ENCODE peak calls at places on chromosomes 16 and 17, in eight cellular contexts. One of them, this sample, is unnamed.

GRCh38 chr17:55705847-55706246 is 16.8 kb downstream of the TMEM100 start:
- DNase-seq in skeletal muscle cell: no peak
- DNase-seq in PC-3: peak; percentile 82
- DNase-seq in left cardiac atrium: no peak
- DNase-seq in heart right ventricle: no peak
- DNase-seq in activated B cell treated with CpG ODN at 0.5 μM for 24 hours: no peak
- DNase-seq in heart left ventricle: no peak
- DNase-seq in activated T-helper 1 cell treated with anti-CD3 and anti-CD28 coated beads, Interleukin-2, amount 50 U/mL, for 16 hours: no peak
- DNase-seq in this sample: no peak

GRCh38 chr16:26005336-26005735 is 313.6 kb downstream of the HS3ST4 start:
- DNase-seq in skeletal muscle cell: no peak
- DNase-seq in PC-3: no peak
- DNase-seq in left cardiac atrium: no peak
- DNase-seq in heart right ventricle: no peak
- DNase-seq in activated B cell treated with CpG ODN at 0.5 μM for 24 hours: no peak
- DNase-seq in heart left ventricle: no peak
- DNase-seq in activated T-helper 1 cell treated with anti-CD3 and anti-CD28 coated beads, Interleukin-2, amount 50 U/mL, for 16 hours: no peak
- DNase-seq in this sample: no peak

GRCh38 chr16:89506791-89507191 is 1.4 kb upstream of the SPG7 start:
- DNase-seq in skeletal muscle cell: no peak
- DNase-seq in PC-3: no peak
- DNase-seq in left cardiac atrium: no peak
- DNase-seq in heart right ventricle: no peak
- DNase-seq in activated B cell treated with CpG ODN at 0.5 μM for 24 hours: no peak
- DNase-seq in heart left ventricle: no peak
- DNase-seq in activated T-helper 1 cell treated with anti-CD3 and anti-CD28 coated beads, Interleukin-2, amount 50 U/mL, for 16 hours: no peak
- DNase-seq in this sample: no peak

GRCh38 chr17:75876938-75877751 is 1.2 kb downstream of the TRIM47 start:
- DNase-seq in skeletal muscle cell: peak; percentile 83
- DNase-seq in PC-3: peak; percentile 95
- DNase-seq in left cardiac atrium: peak; percentile 95
- DNase-seq in heart right ventricle: peak; percentile 97
- DNase-seq in activated B cell treated with CpG ODN at 0.5 μM for 24 hours: no peak
- DNase-seq in heart left ventricle: peak; percentile 97
- DNase-seq in activated T-helper 1 cell treated with anti-CD3 and anti-CD28 coated beads, Interleukin-2, amount 50 U/mL, for 16 hours: no peak
- DNase-seq in this sample: peak; percentile 96

GRCh38 chr17:31825961-31826691 is 32.9 kb downstream of the COPRS start:
- DNase-seq in skeletal muscle cell: no peak
- DNase-seq in PC-3: peak; percentile 50
- DNase-seq in left cardiac atrium: no peak
- DNase-seq in heart right ventricle: no peak
- DNase-seq in activated B cell treated with CpG ODN at 0.5 μM for 24 hours: no peak
- DNase-seq in heart left ventricle: no peak
- DNase-seq in activated T-helper 1 cell treated with anti-CD3 and anti-CD28 coated beads, Interleukin-2, amount 50 U/mL, for 16 hours: no peak
- DNase-seq in this sample: peak; percentile 77

GRCh38 chr17:81518785-81519283 is 6.2 kb upstream of the ACTG1 start:
- DNase-seq in skeletal muscle cell: no peak
- DNase-seq in PC-3: peak; percentile 62
- DNase-seq in left cardiac atrium: peak; percentile 66
- DNase-seq in heart right ventricle: no peak
- DNase-seq in activated B cell treated with CpG ODN at 0.5 μM for 24 hours: peak; percentile 56
- DNase-seq in heart left ventricle: peak; percentile 55
- DNase-seq in activated T-helper 1 cell treated with anti-CD3 and anti-CD28 coated beads, Interleukin-2, amount 50 U/mL, for 16 hours: no peak
- DNase-seq in this sample: no peak

GRCh38 chr16:11183035-11183812 is 72.8 kb downstream of the SOCS1 start:
- DNase-seq in skeletal muscle cell: no peak
- DNase-seq in PC-3: no peak
- DNase-seq in left cardiac atrium: no peak
- DNase-seq in heart right ventricle: no peak
- DNase-seq in activated B cell treated with CpG ODN at 0.5 μM for 24 hours: peak; percentile 58
- DNase-seq in heart left ventricle: no peak
- DNase-seq in activated T-helper 1 cell treated with anti-CD3 and anti-CD28 coated beads, Interleukin-2, amount 50 U/mL, for 16 hours: no peak
- DNase-seq in this sample: no peak

GRCh38 chr17:2393954-2394749 is 6.7 kb downstream of the MNT start:
- DNase-seq in skeletal muscle cell: no peak
- DNase-seq in PC-3: no peak
- DNase-seq in left cardiac atrium: no peak
- DNase-seq in heart right ventricle: no peak
- DNase-seq in activated B cell treated with CpG ODN at 0.5 μM for 24 hours: no peak
- DNase-seq in heart left ventricle: no peak
- DNase-seq in activated T-helper 1 cell treated with anti-CD3 and anti-CD28 coated beads, Interleukin-2, amount 50 U/mL, for 16 hours: no peak
- DNase-seq in this sample: no peak

GRCh38 chr17:50638572-50638850 is 3.8 kb downstream of the ABCC3 start:
- DNase-seq in skeletal muscle cell: no peak
- DNase-seq in PC-3: peak; percentile 94
- DNase-seq in left cardiac atrium: no peak
- DNase-seq in heart right ventricle: no peak
- DNase-seq in activated B cell treated with CpG ODN at 0.5 μM for 24 hours: no peak
- DNase-seq in heart left ventricle: no peak
- DNase-seq in activated T-helper 1 cell treated with anti-CD3 and anti-CD28 coated beads, Interleukin-2, amount 50 U/mL, for 16 hours: no peak
- DNase-seq in this sample: no peak

GRCh38 chr16:31700200-31700529 is 172.5 kb downstream of the AHSP start:
- DNase-seq in skeletal muscle cell: peak; percentile 1
- DNase-seq in PC-3: peak; percentile 82
- DNase-seq in left cardiac atrium: no peak
- DNase-seq in heart right ventricle: no peak
- DNase-seq in activated B cell treated with CpG ODN at 0.5 μM for 24 hours: no peak
- DNase-seq in heart left ventricle: no peak
- DNase-seq in activated T-helper 1 cell treated with anti-CD3 and anti-CD28 coated beads, Interleukin-2, amount 50 U/mL, for 16 hours: no peak
- DNase-seq in this sample: no peak

GRCh38 chr17:75542728-75543336 is 17.3 kb downstream of the LLGL2 start:
- DNase-seq in skeletal muscle cell: no peak
- DNase-seq in PC-3: no peak
- DNase-seq in left cardiac atrium: no peak
- DNase-seq in heart right ventricle: no peak
- DNase-seq in activated B cell treated with CpG ODN at 0.5 μM for 24 hours: no peak
- DNase-seq in heart left ventricle: no peak
- DNase-seq in activated T-helper 1 cell treated with anti-CD3 and anti-CD28 coated beads, Interleukin-2, amount 50 U/mL, for 16 hours: no peak
- DNase-seq in this sample: no peak

This sample was measured in aorta.